ENCODE peak calls at places on chromosome 9, in five cellular contexts. One of them, this sample, is unnamed. For H3K4me1, the result is how much of the 10 kb centered on the place peaks cover.

GRCh38 chr9:33107762-33108161 is 31.3 kb upstream of the SMU1 start:
- DNase-seq in heart left ventricle: no peak
- DNase-seq in breast epithelium: peak
- DNase-seq in ovary: no peak
- DNase-seq in stomach: no peak
- DNase-seq in this sample: no peak

GRCh38 chr9:77011973-77012817 is 7.3 kb upstream of the FOXB2 start:
- DNase-seq in heart left ventricle: peak
- DNase-seq in breast epithelium: no peak
- DNase-seq in ovary: peak
- DNase-seq in stomach: peak
- DNase-seq in this sample: no peak

GRCh38 chr9:120490888-120491595 is 88.9 kb downstream of the CDK5RAP2 start:
- DNase-seq in heart left ventricle: no peak
- DNase-seq in breast epithelium: no peak
- DNase-seq in ovary: no peak
- DNase-seq in stomach: no peak
- DNase-seq in this sample: no peak

GRCh38 chr9:33101104-33101951 is 24.9 kb upstream of the SMU1 start:
- DNase-seq in heart left ventricle: no peak
- DNase-seq in breast epithelium: peak
- DNase-seq in ovary: no peak
- DNase-seq in stomach: peak
- DNase-seq in this sample: no peak

GRCh38 chr9:35811364-35812024 is 568 bp downstream of the SPAG8 start:
- DNase-seq in heart left ventricle: peak
- DNase-seq in breast epithelium: peak
- DNase-seq in ovary: no peak
- DNase-seq in stomach: peak
- DNase-seq in this sample: peak

GRCh38 chr9:14616188-14616982 is 76.8 kb downstream of the ZDHHC21 start:
- DNase-seq in heart left ventricle: no peak
- DNase-seq in breast epithelium: no peak
- DNase-seq in ovary: no peak
- DNase-seq in stomach: no peak
- DNase-seq in this sample: no peak

GRCh38 chr9:42852133-42852532 is 668.7 kb downstream of the SPATA31A6 start:
- DNase-seq in heart left ventricle: peak
- DNase-seq in breast epithelium: no peak
- DNase-seq in ovary: no peak
- DNase-seq in stomach: no peak
- DNase-seq in this sample: no peak

GRCh38 chr9:93100265-93100636 is 4.2 kb downstream of the CARD19 start:
- DNase-seq in heart left ventricle: no peak
- DNase-seq in breast epithelium: no peak
- DNase-seq in ovary: no peak
- DNase-seq in stomach: no peak
- DNase-seq in this sample: peak

GRCh38 chr9:135067091-135067710 is 20.3 kb upstream of the OLFM1 start:
- DNase-seq in heart left ventricle: no peak
- DNase-seq in breast epithelium: no peak
- DNase-seq in ovary: no peak
- DNase-seq in stomach: no peak
- DNase-seq in this sample: peak

GRCh38 chr9:78319197-78320029 is 22.5 kb downstream of the PSAT1 start:
- DNase-seq in heart left ventricle: no peak
- DNase-seq in breast epithelium: no peak
- DNase-seq in ovary: no peak
- DNase-seq in stomach: no peak
- DNase-seq in this sample: no peak

GRCh38 chr9:70427161-70427945 is 12.9 kb upstream of the KLF9 start:
- DNase-seq in heart left ventricle: no peak
- DNase-seq in breast epithelium: no peak
- DNase-seq in ovary: no peak
- DNase-seq in stomach: no peak
- DNase-seq in this sample: peak

GRCh38 chr9:34741628-34742027 is 31.7 kb upstream of the CCL21 start:
- DNase-seq in heart left ventricle: no peak
- DNase-seq in breast epithelium: no peak
- DNase-seq in ovary: no peak
- DNase-seq in stomach: no peak
- DNase-seq in this sample: no peak

GRCh38 chr9:34430843-34431437 is 27.4 kb downstream of the FAM219A start:
- DNase-seq in heart left ventricle: peak
- DNase-seq in breast epithelium: peak
- DNase-seq in ovary: peak
- DNase-seq in stomach: peak
- DNase-seq in this sample: peak

GRCh38 chr9:69975681-69976080 is 68.0 kb upstream of the MAMDC2 start:
- DNase-seq in heart left ventricle: no peak
- DNase-seq in breast epithelium: no peak
- DNase-seq in ovary: no peak
- DNase-seq in stomach: no peak
- DNase-seq in this sample: no peak

GRCh38 chr9:132732326-132732725 is 62.1 kb downstream of the GTF3C4 start:
- DNase-seq in heart left ventricle: no peak
- DNase-seq in breast epithelium: no peak
- DNase-seq in ovary: no peak
- DNase-seq in stomach: no peak
- DNase-seq in this sample: no peak

GRCh38 chr9:133987946-133988665 is 4.0 kb downstream of the VAV2 start:
- DNase-seq in heart left ventricle: no peak
- DNase-seq in breast epithelium: no peak
- DNase-seq in ovary: no peak
- DNase-seq in stomach: no peak
- DNase-seq in this sample: peak

GRCh38 chr9:113511856-113512761 is 48.6 kb downstream of the RGS3 start:
- DNase-seq in heart left ventricle: no peak
- DNase-seq in breast epithelium: no peak
- DNase-seq in ovary: no peak
- DNase-seq in stomach: no peak
- DNase-seq in this sample: no peak

GRCh38 chr9:29214702-29215248 is 1641.5 kb upstream of the C9orf72 start:
- DNase-seq in heart left ventricle: no peak
- DNase-seq in breast epithelium: no peak
- DNase-seq in ovary: no peak
- DNase-seq in stomach: no peak
- DNase-seq in this sample: no peak

GRCh38 chr9:6667633-6668280 is 22.2 kb upstream of the GLDC start:
- DNase-seq in heart left ventricle: no peak
- DNase-seq in breast epithelium: no peak
- DNase-seq in ovary: no peak
- DNase-seq in stomach: no peak
- DNase-seq in this sample: no peak

GRCh38 chr9:111866976-111867375 is 29.6 kb upstream of the UGCG start:
- DNase-seq in heart left ventricle: no peak
- DNase-seq in breast epithelium: no peak
- DNase-seq in ovary: no peak
- DNase-seq in stomach: no peak
- DNase-seq in this sample: no peak

GRCh38 chr9:19408693-19409405 is at the start of gene ACER2:
- DNase-seq in heart left ventricle: peak
- DNase-seq in breast epithelium: peak
- DNase-seq in ovary: peak
- DNase-seq in stomach: peak
- DNase-seq in this sample: peak

GRCh38 chr9:98962861-98963260 is 19.2 kb downstream of the COL15A1 start:
- DNase-seq in heart left ventricle: no peak
- DNase-seq in breast epithelium: no peak
- DNase-seq in ovary: no peak
- DNase-seq in stomach: no peak
- DNase-seq in this sample: no peak

GRCh38 chr9:69834591-69835184 is 14.1 kb downstream of the CFAP95 start:
- DNase-seq in heart left ventricle: no peak
- DNase-seq in breast epithelium: no peak
- DNase-seq in ovary: no peak
- DNase-seq in stomach: no peak
- DNase-seq in this sample: no peak

GRCh38 chr9:133604214-133604613 is 5.0 kb downstream of the FAM163B start:
- DNase-seq in heart left ventricle: no peak
- DNase-seq in breast epithelium: no peak
- DNase-seq in ovary: no peak
- DNase-seq in stomach: no peak
- DNase-seq in this sample: no peak

GRCh38 chr9:14075218-14075617 is 238.7 kb downstream of the NFIB start:
- DNase-seq in heart left ventricle: no peak
- DNase-seq in breast epithelium: peak
- DNase-seq in ovary: no peak
- DNase-seq in stomach: no peak
- DNase-seq in this sample: no peak

GRCh38 chr9:759541-759940 is 82.0 kb upstream of the DMRT1 start:
- DNase-seq in heart left ventricle: no peak
- DNase-seq in breast epithelium: no peak
- DNase-seq in ovary: no peak
- DNase-seq in stomach: no peak
- DNase-seq in this sample: no peak

GRCh38 chr9:5843450-5844249 is 10.7 kb upstream of the ERMP1 start:
- DNase-seq in heart left ventricle: no peak
- DNase-seq in breast epithelium: no peak
- DNase-seq in ovary: no peak
- DNase-seq in stomach: no peak
- DNase-seq in this sample: no peak

GRCh38 chr9:21852751-21853150 is 50.3 kb downstream of the MTAP start:
- DNase-seq in heart left ventricle: no peak
- DNase-seq in breast epithelium: no peak
- DNase-seq in ovary: no peak
- DNase-seq in stomach: no peak
- DNase-seq in this sample: no peak

GRCh38 chr9:132894343-132894742 is 15.6 kb downstream of the SPACA9 start:
- DNase-seq in heart left ventricle: no peak
- DNase-seq in breast epithelium: no peak
- DNase-seq in ovary: no peak
- DNase-seq in stomach: peak
- DNase-seq in this sample: no peak

GRCh38 chr9:128992995-128993394 is 35.1 kb downstream of the SH3GLB2 start:
- DNase-seq in heart left ventricle: no peak
- DNase-seq in breast epithelium: no peak
- DNase-seq in ovary: no peak
- DNase-seq in stomach: peak
- DNase-seq in this sample: no peak

GRCh38 chr9:113922160-113922559 is 46.1 kb downstream of the ZNF618 start:
- DNase-seq in heart left ventricle: no peak
- DNase-seq in breast epithelium: no peak
- DNase-seq in ovary: no peak
- DNase-seq in stomach: no peak
- DNase-seq in this sample: no peak

GRCh38 chr9:116155700-116156045 is 2.1 kb downstream of the PAPPA start:
- DNase-seq in heart left ventricle: no peak
- DNase-seq in breast epithelium: no peak
- DNase-seq in ovary: no peak
- DNase-seq in stomach: no peak
- DNase-seq in this sample: no peak

GRCh38 chr9:106983346-106983745 is 120.4 kb downstream of the ZNF462 start:
- DNase-seq in heart left ventricle: no peak
- DNase-seq in breast epithelium: no peak
- DNase-seq in ovary: no peak
- DNase-seq in stomach: no peak
- DNase-seq in this sample: no peak

DNA sequence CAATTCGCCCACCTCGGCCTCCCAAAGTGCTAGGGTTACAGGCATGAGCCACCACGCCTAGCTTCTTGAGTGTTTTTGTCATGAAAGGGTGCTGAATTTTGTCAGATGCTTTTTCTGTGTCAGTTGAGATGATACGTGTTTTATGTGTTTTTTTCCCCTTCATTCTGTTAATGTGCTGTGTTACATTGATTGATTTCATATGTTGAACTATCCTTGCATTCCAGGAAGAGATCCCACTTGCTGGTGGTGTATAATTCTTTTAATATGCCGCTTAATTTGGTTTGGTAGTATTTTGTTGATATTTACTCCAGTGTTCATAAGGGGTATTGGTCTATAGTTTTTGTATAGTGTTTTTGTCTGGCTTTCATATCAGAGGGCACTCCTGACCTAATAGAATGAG is 13.6 kb downstream of the ZBTB43 start:
- DNase-seq in heart left ventricle: no peak
- DNase-seq in breast epithelium: no peak
- DNase-seq in ovary: no peak
- DNase-seq in stomach: no peak
- DNase-seq in this sample: no peak
- H3K4me1 ChIP-seq in heart left ventricle: under half
- H3K4me1 ChIP-seq in breast epithelium: under half
- H3K4me1 ChIP-seq in ovary: under half
- H3K4me1 ChIP-seq in stomach: under half
- H3K4me1 ChIP-seq in this sample: under half

GRCh38 chr9:137302176-137303030 is at the start of gene NRARP:
- DNase-seq in heart left ventricle: peak
- DNase-seq in breast epithelium: peak
- DNase-seq in ovary: peak
- DNase-seq in stomach: peak
- DNase-seq in this sample: peak
- H3K4me3 ChIP-seq in heart left ventricle: peak
- H3K4me3 ChIP-seq in breast epithelium: peak
- H3K4me3 ChIP-seq in ovary: peak
- H3K4me3 ChIP-seq in stomach: peak
- H3K4me3 ChIP-seq in this sample: peak

GRCh38 chr9:125200216-125201047 is at the start of gene RABEPK:
- DNase-seq in heart left ventricle: peak
- DNase-seq in breast epithelium: peak
- DNase-seq in ovary: peak
- DNase-seq in stomach: peak
- DNase-seq in this sample: peak
- TF ChIP-seq POLR2A in heart left ventricle: peak
- TF ChIP-seq POLR2A in breast epithelium: peak
- TF ChIP-seq POLR2A in ovary: peak
- TF ChIP-seq POLR2A in stomach: no peak
- TF ChIP-seq POLR2A in this sample: peak

GRCh38 chr9:94927762-94928158 is 201.3 kb downstream of the AOPEP start:
- DNase-seq in heart left ventricle: no peak
- DNase-seq in breast epithelium: no peak
- DNase-seq in ovary: peak
- DNase-seq in stomach: no peak
- DNase-seq in this sample: no peak

GRCh38 chr9:94931036-94931633 is 204.6 kb downstream of the AOPEP start:
- DNase-seq in heart left ventricle: no peak
- DNase-seq in breast epithelium: no peak
- DNase-seq in ovary: no peak
- DNase-seq in stomach: no peak
- DNase-seq in this sample: no peak

GRCh38 chr9:94928696-94929372 is 202.3 kb downstream of the AOPEP start:
- DNase-seq in heart left ventricle: no peak
- DNase-seq in breast epithelium: no peak
- DNase-seq in ovary: peak
- DNase-seq in stomach: no peak
- DNase-seq in this sample: no peak

GRCh38 chr9:94928271-94928670 is 201.8 kb downstream of the AOPEP start:
- DNase-seq in heart left ventricle: no peak
- DNase-seq in breast epithelium: no peak
- DNase-seq in ovary: peak
- DNase-seq in stomach: no peak
- DNase-seq in this sample: no peak

DNA sequence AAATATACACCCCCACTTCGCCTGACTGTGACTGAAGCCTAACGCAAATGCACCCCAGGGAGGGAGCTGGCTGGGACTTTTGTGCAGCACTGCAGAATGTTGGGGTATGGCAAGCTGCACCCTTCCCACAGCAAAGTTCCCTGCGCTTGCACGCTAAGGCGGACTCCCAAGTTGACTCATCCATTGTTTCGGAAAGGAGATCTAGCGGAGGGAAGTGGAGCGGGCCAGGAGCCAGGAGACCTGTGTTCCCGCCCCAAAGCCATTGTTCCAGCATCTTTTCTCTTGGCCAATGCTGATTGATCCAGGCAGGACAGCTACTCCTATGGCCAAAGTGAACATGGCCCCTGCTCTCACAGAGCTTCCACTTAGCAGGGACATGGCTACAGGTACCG is 202.9 kb downstream of the AOPEP start:
- DNase-seq in heart left ventricle: peak
- DNase-seq in breast epithelium: no peak
- DNase-seq in ovary: peak
- DNase-seq in stomach: no peak
- DNase-seq in this sample: no peak
- H3K4me1 ChIP-seq in heart left ventricle: under half
- H3K4me1 ChIP-seq in breast epithelium: under half
- H3K4me1 ChIP-seq in ovary: under half
- H3K4me1 ChIP-seq in stomach: under half
- H3K4me1 ChIP-seq in this sample: under half

This sample was measured in sigmoid colon.